ENCODE peak calls at places on chromosomes 11 and 22, in five cellular contexts. H is NCI-H1436; U is activated effector memory CD4-positive, alpha-beta T cell treated with anti-CD3 and anti-CD28 coated beads, Interleukin-2, amount 50 U/mL, for 16 hours; S is T-helper 9 cell; L is midbrain. T is an unnamed sample.
A peak's percentile ranks its signal among the peaks of the same experiment; 100 is the strongest.

GRCh38 chr11:106956887-106957505 is 61.3 kb downstream of the GUCY1A2 start:
- DNase-seq in S (no peak), H (no peak), L (no peak), U (no peak), T (no peak)

GRCh38 chr11:61037694-61038093 is 64.6 kb upstream of the CD5 start:
- DNase-seq in L (no peak), H (no peak), S (no peak), U (no peak), T (no peak)

GRCh38 chr11:64343740-64344133 is 3.7 kb downstream of the CCDC88B start:
- DNase-seq in U (no peak), S (no peak), H (no peak), L (no peak), T (no peak)

GRCh38 chr11:99739464-99740089 is 718.8 kb downstream of the CNTN5 start:
- DNase-seq in S (no peak), L (peak; percentile 20), U (no peak), H (peak; percentile 1), T (peak; percentile 6)

GRCh38 chr22:32996702-32997101 is 61.5 kb downstream of the SYN3 start:
- DNase-seq in S (no peak), U (no peak), L (no peak), H (no peak), T (no peak)

GRCh38 chr11:77695417-77695816 is 57.8 kb upstream of the CLNS1A start:
- DNase-seq in S (no peak), L (no peak), U (no peak), H (no peak), T (no peak)

GRCh38 chr11:73376803-73377629 is 817 bp downstream of the RELT start:
- DNase-seq in U (peak; percentile 85), L (peak; percentile 55), H (no peak), S (peak; percentile 53), T (peak; percentile 71)

GRCh38 chr11:19311306-19312030 is 70.7 kb upstream of the E2F8 start:
- DNase-seq in H (peak; percentile 26), L (peak; percentile 85), S (peak; percentile 5), U (no peak), T (peak; percentile 20)

GRCh38 chr11:19460718-19461405 is 220.1 kb upstream of the E2F8 start:
- DNase-seq in L (peak; percentile 25), H (no peak), U (no peak), S (no peak), T (no peak)

GRCh38 chr11:9868641-9869040 is 204.8 kb downstream of the SWAP70 start:
- DNase-seq in H (peak; percentile 6), L (no peak), U (no peak), S (no peak), T (no peak)

GRCh38 chr11:110435780-110436717 is 6.3 kb downstream of the FDX1 start:
- DNase-seq in H (no peak), S (no peak), L (no peak), U (no peak), T (no peak)

GRCh38 chr22:48742556-48743343 is 1084.9 kb downstream of the BRD1 start:
- DNase-seq in L (no peak), U (peak; percentile 54), S (no peak), H (no peak), T (no peak)

GRCh38 chr11:116086426-116086825 is 582.2 kb upstream of the CADM1 start:
- DNase-seq in S (no peak), U (no peak), H (no peak), L (no peak), T (no peak)

GRCh38 chr11:34075178-34075820 is 23.8 kb downstream of the CAPRIN1 start:
- DNase-seq in S (no peak), U (no peak), H (no peak), L (no peak), T (peak; percentile 7)

GRCh38 chr22:19713650-19714319 is 518 bp upstream of the SEPTIN5 start:
- DNase-seq in U (no peak), H (no peak), S (no peak), L (no peak), T (no peak)

GRCh38 chr11:7893792-7894191 is 37.3 kb downstream of the OR10A6 start:
- DNase-seq in S (no peak), U (no peak), L (no peak), H (no peak), T (no peak)

GRCh38 chr11:19242184-19242932 is 1.6 kb upstream of the E2F8 start:
- DNase-seq in S (no peak), U (no peak), H (no peak), L (no peak), T (no peak)

GRCh38 chr22:34296456-34296855 is 376.2 kb upstream of the LARGE1 start:
- DNase-seq in H (no peak), S (no peak), L (no peak), U (no peak), T (no peak)

GRCh38 chr11:67354314-67355022 is 1.1 kb upstream of the POLD4 start:
- DNase-seq in H (no peak), L (no peak), S (no peak), U (no peak), T (peak; percentile 96)

GRCh38 chr11:59753650-59754493 is 1.3 kb upstream of the STX3 start:
- DNase-seq in L (peak; percentile 89), U (peak; percentile 94), S (peak; percentile 85), H (peak; percentile 59), T (peak; percentile 60)

T was measured in RCC 7860.